ENCODE peak calls at places on chromosome 19, in eight cellular contexts. I is mucosa of descending colon; G is CD8-positive, alpha-beta T cell; N is LoVo; Y is immature natural killer cell; T is glutamatergic neuron; V is right cardiac atrium; H is MV-4-11. J is an unnamed sample.

GRCh38 chr19:4908311-4908710 is 990 bp upstream of the UHRF1 start:
- DNase-seq in V (no peak), G (no peak), H (no peak), T (no peak), N (no peak), I (no peak), Y (no peak), J (no peak)

GRCh38 chr19:1254081-1254527 is 5.7 kb downstream of the MIDN start:
- DNase-seq in Y (no peak), V (peak), H (no peak), N (no peak), I (no peak), T (no peak), G (no peak), J (no peak)

GRCh38 chr19:35248310-35249145 is at the start of gene LSR:
- DNase-seq in Y (peak), H (no peak), T (no peak), N (peak), I (peak), V (peak), G (peak), J (peak)

GRCh38 chr19:33368074-33368864 is 5.2 kb upstream of the CEBPG start:
- DNase-seq in N (no peak), I (no peak), G (no peak), H (peak), V (no peak), Y (no peak), T (no peak), J (no peak)

GRCh38 chr19:41821003-41821735 is 23.3 kb downstream of the LYPD4 start:
- DNase-seq in H (peak), Y (peak), T (peak), I (no peak), N (peak), G (peak), V (no peak), J (peak)

GRCh38 chr19:19672816-19673215 is 4.2 kb downstream of the ZNF101 start:
- DNase-seq in H (no peak), Y (no peak), N (no peak), I (no peak), T (no peak), G (no peak), V (no peak), J (no peak)

GRCh38 chr19:29380581-29380980 is 145.2 kb upstream of the VSTM2B start:
- DNase-seq in Y (no peak), V (no peak), N (no peak), G (no peak), I (no peak), H (no peak), T (no peak), J (no peak)

GRCh38 chr19:19366691-19367396 is 38.6 kb upstream of the GATAD2A start:
- DNase-seq in V (peak), Y (peak), I (peak), G (peak), T (peak), N (peak), H (peak), J (peak)

GRCh38 chr19:6718741-6719539 is 1.5 kb downstream of the C3 start:
- DNase-seq in I (peak), V (peak), H (peak), N (no peak), Y (peak), G (peak), T (no peak), J (no peak)

GRCh38 chr19:2097330-2098327 is 914 bp downstream of the IZUMO4 start:
- DNase-seq in Y (no peak), N (no peak), I (peak), G (peak), T (no peak), H (no peak), V (peak), J (peak)

GRCh38 chr19:55088021-55088451 is 12.4 kb downstream of the EPS8L1 start:
- DNase-seq in T (peak), N (no peak), V (no peak), H (no peak), G (no peak), I (peak), Y (no peak), J (peak)

GRCh38 chr19:13984875-13985741 is 21.0 kb downstream of the RFX1 start:
- DNase-seq in T (no peak), N (no peak), I (no peak), V (no peak), G (no peak), Y (peak), H (peak), J (peak)

J was measured in DMS79.